ENCODE peak calls at places on chromosomes 3 and 15, in seven cellular contexts. Z is neural progenitor cell, C is tibial nerve, O is transverse colon, S is cardiac muscle cell, F is kidney, R is psoas muscle. A is an unnamed sample. For H3K4me1, the result is how much of the 10 kb centered on the place peaks cover.

GRCh38 chr3:32399030-32399620 is 7.5 kb downstream of the CMTM7 start:
- DNase-seq in F (no peak), C (no peak), Z (peak), O (no peak), S (peak), R (no peak), A (no peak)

GRCh38 chr3:50238549-50239026 is 2.6 kb downstream of the GNAI2 start:
- DNase-seq in R (peak), F (peak), S (no peak), O (peak), C (peak), Z (no peak), A (no peak)

GRCh38 chr15:73909616-73910015 is 16.6 kb upstream of the LOXL1 start:
- DNase-seq in O (no peak), C (no peak), Z (no peak), F (no peak), R (no peak), S (no peak), A (no peak)

GRCh38 chr3:42786212-42786611 is 13.2 kb upstream of the CCDC13 start:
- DNase-seq in O (no peak), S (no peak), R (no peak), Z (no peak), C (no peak), F (no peak), A (no peak)

GRCh38 chr3:195876297-195877031 is 31.9 kb downstream of the TNK2 start:
- DNase-seq in C (no peak), S (no peak), Z (no peak), R (peak), F (peak), O (peak), A (no peak)

GRCh38 chr3:105965384-105965783 is 96.6 kb upstream of the CBLB start:
- DNase-seq in F (no peak), S (no peak), O (no peak), Z (no peak), C (peak), R (no peak), A (no peak)

GRCh38 chr15:70379938-70380337 is 282.2 kb upstream of the TLE3 start:
- DNase-seq in O (no peak), C (no peak), R (no peak), S (no peak), F (no peak), Z (no peak), A (no peak)

GRCh38 chr3:12513694-12514446 is 29.6 kb downstream of the TSEN2 start:
- DNase-seq in F (no peak), C (no peak), S (no peak), R (peak), Z (no peak), O (no peak), A (no peak)

GRCh38 chr3:23576379-23576959 is 229.3 kb upstream of the UBE2E1 start:
- DNase-seq in C (no peak), Z (no peak), S (no peak), R (no peak), F (no peak), O (no peak), A (no peak)

GRCh38 chr3:124883766-124884473 is 3.2 kb downstream of the ITGB5 start:
- DNase-seq in Z (peak), O (no peak), F (no peak), S (no peak), C (no peak), R (no peak), A (no peak)

GRCh38 chr15:63218114-63218808 is 28.9 kb downstream of the RAB8B start:
- DNase-seq in F (no peak), R (no peak), C (no peak), O (no peak), Z (no peak), S (peak), A (no peak)

GRCh38 chr3:189799366-189799765 is 168.2 kb downstream of the TP63 start:
- DNase-seq in Z (no peak), F (no peak), R (no peak), O (no peak), C (no peak), S (no peak), A (no peak)

GRCh38 chr15:81380668-81381067 is 6.7 kb upstream of the TMC3 start:
- DNase-seq in O (no peak), F (no peak), Z (no peak), C (no peak), R (no peak), S (no peak), A (no peak)

GRCh38 chr3:29583861-29584260 is 303.0 kb downstream of the RBMS3 start:
- DNase-seq in S (no peak), O (no peak), F (no peak), C (no peak), R (no peak), Z (no peak), A (no peak)

GRCh38 chr3:147191795-147192385 is 214.5 kb downstream of the ZIC4 start:
- DNase-seq in S (peak), F (no peak), C (peak), R (no peak), O (peak), Z (peak), A (no peak)

GRCh38 chr3:165195226-165195625 is 958 bp downstream of the SLITRK3 start:
- DNase-seq in Z (peak), S (peak), R (no peak), O (no peak), C (no peak), F (no peak), A (no peak)

GRCh38 chr15:72934006-72934405 is 118.3 kb upstream of the NEO1 start:
- DNase-seq in S (no peak), Z (no peak), C (no peak), F (no peak), O (no peak), R (no peak), A (no peak)

GRCh38 chr3:102036015-102036414 is 186.7 kb downstream of the NFKBIZ start:
- DNase-seq in R (no peak), S (no peak), C (no peak), O (no peak), F (no peak), Z (no peak), A (no peak)

GRCh38 chr3:150349314-150350097 is 58.6 kb upstream of the TSC22D2 start:
- DNase-seq in R (peak), O (no peak), F (no peak), Z (peak), C (no peak), S (peak), A (no peak)
- TF ChIP-seq CTCF in R (no peak), O (no peak), F (no peak), Z (no peak), C (no peak), S (no peak), A (no peak)

GRCh38 chr3:183532620-183533409 is 22.7 kb downstream of the KLHL6 start:
- DNase-seq in O (no peak), F (no peak), R (no peak), S (no peak), C (no peak), Z (no peak), A (no peak)
- H3K4me1 ChIP-seq in O (under half), F (under half), R (under half), S (under half), C (under half), Z (under half), A (under half)

GRCh38 chr15:88932875-88933330 is 19.7 kb upstream of the MFGE8 start:
- DNase-seq in C (no peak), Z (no peak), O (no peak), F (no peak), S (no peak), R (no peak), A (no peak)
- TF ChIP-seq CTCF in C (no peak), Z (no peak), O (no peak), F (no peak), S (no peak), R (no peak), A (no peak)

DNA sequence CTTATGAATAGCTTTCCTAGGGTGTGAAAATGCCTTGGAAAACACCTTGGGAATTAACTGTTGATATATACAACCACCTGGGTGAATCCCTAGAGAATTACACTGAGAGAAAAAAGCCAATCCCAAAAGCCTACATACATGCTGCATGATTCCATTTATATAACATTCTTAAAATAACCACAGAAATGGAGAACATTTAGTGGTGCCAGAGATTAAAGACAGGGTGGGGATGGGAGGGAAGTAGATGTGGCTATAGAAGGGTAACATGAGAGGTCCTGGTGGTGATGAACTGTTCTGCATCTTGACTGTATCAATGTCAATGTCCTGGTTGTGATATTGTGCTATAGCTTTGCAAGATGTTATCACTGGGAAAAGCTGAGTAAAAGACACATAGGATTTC is 291.0 kb downstream of the CLSTN2 start:
- DNase-seq in F (no peak), Z (no peak), S (no peak), O (no peak), C (no peak), R (no peak), A (no peak)
- H3K4me1 ChIP-seq in F (under half), Z (under half), S (under half), O (under half), C (under half), R (under half), A (under half)

GRCh38 chr3:21484323-21485154 is 266.5 kb downstream of the ZNF385D start:
- DNase-seq in F (no peak), O (peak), R (peak), C (peak), S (peak), Z (peak), A (no peak)
- TF ChIP-seq CTCF in F (peak), O (no peak), R (peak), C (no peak), S (peak), Z (peak), A (peak)

GRCh38 chr3:13517253-13517977 is 31.5 kb upstream of the FBLN2 start:
- DNase-seq in C (peak), O (no peak), Z (no peak), F (peak), R (peak), S (no peak), A (no peak)
- H3K4me1 ChIP-seq in C (half or more), O (under half), Z (under half), F (under half), R (under half), S (under half), A (under half)

GRCh38 chr3:140576444-140576843 is 101.4 kb upstream of the TRIM42 start:
- DNase-seq in C (no peak), Z (no peak), S (peak), R (no peak), F (no peak), O (no peak), A (no peak)

GRCh38 chr3:140577911-140578310 is 100.0 kb upstream of the TRIM42 start:
- DNase-seq in F (no peak), R (no peak), Z (no peak), O (no peak), C (no peak), S (no peak), A (no peak)

GRCh38 chr3:140580746-140581145 is 97.1 kb upstream of the TRIM42 start:
- DNase-seq in F (no peak), O (no peak), C (no peak), Z (no peak), S (no peak), R (no peak), A (no peak)

GRCh38 chr3:140584549-140584948 is 93.3 kb upstream of the TRIM42 start:
- DNase-seq in R (no peak), Z (no peak), C (no peak), F (no peak), S (no peak), O (no peak), A (no peak)

DNA sequence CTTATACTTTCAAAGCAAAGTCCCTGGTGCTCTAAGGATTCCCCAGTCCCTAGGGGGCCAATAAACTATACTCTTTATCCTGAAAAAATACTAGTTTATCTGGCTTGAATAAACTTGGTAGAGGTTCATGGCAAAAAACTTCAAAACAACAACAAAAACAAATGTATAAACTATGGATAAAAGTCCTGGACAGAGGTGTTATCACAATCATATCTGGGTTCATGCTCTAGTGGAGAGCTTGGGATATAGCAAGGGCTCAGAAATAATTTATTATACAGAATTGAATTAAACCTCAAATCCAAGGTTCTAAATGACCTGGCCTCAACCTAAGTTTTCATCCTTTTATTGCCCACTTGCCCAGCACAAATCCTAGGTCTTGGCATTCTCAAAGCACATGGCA is 98.6 kb upstream of the TRIM42 start:
- DNase-seq in R (no peak), C (no peak), Z (no peak), F (no peak), O (no peak), S (no peak), A (no peak)
- TF ChIP-seq CTCF in R (no peak), C (no peak), Z (no peak), F (no peak), O (no peak), S (no peak), A (no peak)

GRCh38 chr15:78004919-78005634 is 72.4 kb downstream of the TBC1D2B start:
- DNase-seq in Z (no peak), R (peak), O (peak), S (no peak), C (peak), F (peak), A (no peak)
- H3K4me1 ChIP-seq in Z (under half), R (half or more), O (under half), S (under half), C (under half), F (under half), A (under half)

GRCh38 chr3:108153451-108153981 is 62.7 kb upstream of the CD47 start:
- DNase-seq in C (no peak), F (no peak), R (no peak), S (peak), Z (peak), O (peak), A (no peak)
- TF ChIP-seq CTCF in C (no peak), F (peak), R (no peak), S (peak), Z (peak), O (peak), A (no peak)

GRCh38 chr3:171168086-171168485 is 141.6 kb upstream of the SLC2A2 start:
- DNase-seq in F (no peak), C (no peak), Z (peak), O (no peak), S (peak), R (no peak), A (no peak)
- H3K4me1 ChIP-seq in F (under half), C (under half), Z (under half), O (under half), S (under half), R (under half), A (under half)